ENCODE peak calls at places on chromosome 3, in four cellular contexts. T, R, E and D are unnamed samples.

GRCh38 chr3:175342196-175342595 is 483.1 kb downstream of the NAALADL2 start:
- DNase-seq in T (no peak), R (no peak), E (no peak), D (no peak)

GRCh38 chr3:156513619-156514018 is 41.3 kb downstream of the SSR3 start:
- DNase-seq in T (no peak), R (no peak), E (no peak), D (no peak)

GRCh38 chr3:153169793-153170386 is 7.9 kb downstream of the RAP2B start:
- DNase-seq in T (no peak), R (no peak), E (no peak), D (no peak)

GRCh38 chr3:170703121-170703588 is 117.3 kb upstream of the SLC7A14 start:
- DNase-seq in T (no peak), R (peak), E (no peak), D (no peak)

GRCh38 chr3:38133557-38134405 is 3.1 kb downstream of the ACAA1 start:
- DNase-seq in T (no peak), R (no peak), E (peak), D (no peak)

GRCh38 chr3:139538733-139539132 is 809 bp downstream of the RBP1 start:
- DNase-seq in T (peak), R (no peak), E (no peak), D (peak)

GRCh38 chr3:8460815-8461482 is 40.7 kb upstream of the LMCD1 start:
- DNase-seq in T (no peak), R (peak), E (no peak), D (no peak)

GRCh38 chr3:149820183-149820582 is 7.2 kb downstream of the RNF13 start:
- DNase-seq in T (no peak), R (peak), E (no peak), D (no peak)

GRCh38 chr3:4738737-4739274 is 240.4 kb upstream of the BHLHE40 start:
- DNase-seq in T (no peak), R (no peak), E (no peak), D (no peak)

GRCh38 chr3:134644731-134645514 is 5.9 kb downstream of the KY start:
- DNase-seq in T (no peak), R (no peak), E (no peak), D (peak)

GRCh38 chr3:175057406-175057805 is 198.3 kb downstream of the NAALADL2 start:
- DNase-seq in T (no peak), R (no peak), E (no peak), D (no peak)

GRCh38 chr3:123765475-123766166 is 118.5 kb downstream of the MYLK start:
- DNase-seq in T (no peak), R (no peak), E (no peak), D (no peak)

GRCh38 chr3:153130312-153130977 is 31.6 kb upstream of the RAP2B start:
- DNase-seq in T (no peak), R (peak), E (no peak), D (no peak)

GRCh38 chr3:133644768-133645167 is 17.0 kb downstream of the TOPBP1 start:
- DNase-seq in T (no peak), R (peak), E (no peak), D (no peak)

GRCh38 chr3:61626484-61626883 is 65.1 kb downstream of the PTPRG start:
- DNase-seq in T (no peak), R (no peak), E (no peak), D (no peak)

GRCh38 chr3:196246612-196247308 is 30.4 kb downstream of the SLC51A start:
- DNase-seq in T (no peak), R (peak), E (no peak), D (no peak)

GRCh38 chr3:17118771-17119170 is 234.0 kb downstream of the PLCL2 start:
- DNase-seq in T (no peak), R (no peak), E (no peak), D (no peak)

GRCh38 chr3:129526121-129526900 is 2.1 kb upstream of the RHO start:
- DNase-seq in T (no peak), R (no peak), E (no peak), D (no peak)

GRCh38 chr3:194572131-194572789 is 61.0 kb downstream of the TMEM44 start:
- DNase-seq in T (peak), R (peak), E (peak), D (peak)

GRCh38 chr3:179404307-179404706 is 47.0 kb downstream of the GNB4 start:
- DNase-seq in T (no peak), R (no peak), E (no peak), D (no peak)

GRCh38 chr3:11764931-11765363 is 81.7 kb downstream of the TAMM41 start:
- DNase-seq in T (no peak), R (peak), E (no peak), D (no peak)

GRCh38 chr3:40042752-40043443 is 233.5 kb downstream of the MYRIP start:
- DNase-seq in T (no peak), R (no peak), E (no peak), D (no peak)

GRCh38 chr3:50126287-50127211 is 28.6 kb upstream of the SEMA3F start:
- DNase-seq in T (peak), R (peak), E (no peak), D (peak)

GRCh38 chr3:161222662-161223061 is 1.6 kb downstream of the NMD3 start:
- DNase-seq in T (no peak), R (peak), E (no peak), D (no peak)

GRCh38 chr3:132593950-132594328 is 3.1 kb upstream of the ACKR4 start:
- DNase-seq in T (no peak), R (peak), E (no peak), D (no peak)

GRCh38 chr3:1082024-1082633 is 10.7 kb upstream of the CNTN6 start:
- DNase-seq in T (peak), R (peak), E (no peak), D (no peak)

GRCh38 chr3:133487920-133488540 is 85.5 kb upstream of the CDV3 start:
- DNase-seq in T (no peak), R (peak), E (no peak), D (no peak)

GRCh38 chr3:10392244-10392643 is 71.3 kb upstream of the SEC13 start:
- DNase-seq in T (no peak), R (no peak), E (no peak), D (no peak)

GRCh38 chr3:33364060-33364459 is 76.1 kb downstream of the UBP1 start:
- DNase-seq in T (no peak), R (no peak), E (no peak), D (no peak)

GRCh38 chr3:7646851-7647250 is 785.9 kb downstream of the GRM7 start:
- DNase-seq in T (peak), R (no peak), E (no peak), D (no peak)